ENCODE peak calls at places on chromosomes 13 and 19, in five cellular contexts. W is K562, L is A549, T is HepG2, Y is GM12878. H is an unnamed sample.
A peak's percentile ranks its signal among the peaks of the same experiment; 100 is the strongest.

GRCh38 chr13:112722433-112723250 is 32.8 kb downstream of the ATP11A start:
- DNase-seq in Y (no peak), L (peak; percentile 74), T (peak; percentile 78), W (peak; percentile 66), H (no peak)

GRCh38 chr13:27928353-27928804 is 8.6 kb downstream of the PDX1 start:
- DNase-seq in Y (no peak), W (no peak), L (no peak), T (no peak), H (no peak)

GRCh38 chr19:38650180-38650775 is 2.8 kb downstream of the ACTN4 start:
- DNase-seq in L (peak; percentile 53), Y (no peak), T (no peak), W (no peak), H (no peak)

GRCh38 chr19:1468274-1469199 is 10.5 kb downstream of the C19orf25 start:
- DNase-seq in L (peak; percentile 60), W (no peak), Y (no peak), T (no peak), H (no peak)

GRCh38 chr19:16185925-16186234 is 670 bp downstream of the FAM32A start:
- DNase-seq in W (no peak), Y (no peak), T (peak; percentile 39), L (no peak), H (peak; percentile 75)

GRCh38 chr13:20121154-20121515 is 39.7 kb downstream of the GJA3 start:
- DNase-seq in T (peak; percentile 30), Y (no peak), W (no peak), L (no peak), H (no peak)

GRCh38 chr19:47485210-47485609 is 1.2 kb upstream of the KPTN start:
- DNase-seq in L (no peak), W (no peak), Y (no peak), T (no peak), H (no peak)

GRCh38 chr13:36432106-36432544 is at the start of gene CCNA1:
- DNase-seq in W (peak; percentile 10), T (no peak), L (peak; percentile 10), Y (no peak), H (peak; percentile 83)

GRCh38 chr19:11377237-11377636 is 2.8 kb downstream of the SWSAP1 start:
- DNase-seq in W (peak; percentile 53), T (no peak), Y (no peak), L (peak; percentile 52), H (no peak)
- TF ChIP-seq REST in W (peak; percentile 51), T (no peak), Y (no peak), L (no peak), H (no peak)

GRCh38 chr19:49949735-49950589 is 11.0 kb downstream of the SIGLEC11 start:
- DNase-seq in Y (no peak), L (no peak), T (no peak), W (no peak), H (no peak)
- TF ChIP-seq RFX5 in Y (no peak), L (no peak), T (no peak), W (no peak), H (no peak)

DNA sequence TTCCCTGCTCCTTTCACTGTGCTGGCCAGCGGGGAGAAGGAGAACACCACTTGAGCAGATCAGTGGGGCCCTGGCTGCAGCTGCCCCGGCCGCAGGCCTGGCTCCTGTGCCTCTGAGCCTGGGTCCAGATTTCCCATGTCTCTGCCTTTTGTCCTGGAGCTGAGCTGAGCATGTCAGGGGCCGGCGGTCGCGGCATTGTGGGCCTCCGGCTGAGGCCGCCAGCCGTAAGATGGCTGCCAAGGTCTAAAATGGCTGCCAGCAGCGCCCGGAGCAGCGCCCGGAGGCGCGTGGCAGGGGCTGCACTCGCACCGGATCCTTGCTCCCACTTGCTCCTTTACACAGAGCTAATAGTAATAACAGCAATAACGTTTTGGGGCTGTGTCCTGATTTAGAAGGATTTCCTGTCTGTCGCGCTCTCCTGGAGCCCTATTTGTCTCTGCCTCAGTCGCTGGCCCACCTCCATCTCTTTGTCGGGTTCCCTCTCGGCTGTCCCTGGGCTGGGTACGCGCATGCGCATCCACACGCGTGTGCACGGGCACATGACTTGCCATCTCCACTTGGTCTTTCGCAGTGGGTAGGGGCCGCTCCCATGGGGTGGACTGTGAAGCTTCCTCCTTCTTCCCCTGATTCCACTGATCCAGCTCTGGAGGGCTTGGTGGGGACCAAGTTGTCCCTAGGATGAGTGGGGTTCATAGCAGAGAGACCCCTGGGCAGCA is 32.1 kb downstream of the LYL1 start:
- DNase-seq in Y (no peak), L (no peak), W (no peak), T (no peak), H (no peak)
- TF ChIP-seq REST in Y (no peak), L (no peak), W (no peak), T (no peak), H (no peak)

DNA sequence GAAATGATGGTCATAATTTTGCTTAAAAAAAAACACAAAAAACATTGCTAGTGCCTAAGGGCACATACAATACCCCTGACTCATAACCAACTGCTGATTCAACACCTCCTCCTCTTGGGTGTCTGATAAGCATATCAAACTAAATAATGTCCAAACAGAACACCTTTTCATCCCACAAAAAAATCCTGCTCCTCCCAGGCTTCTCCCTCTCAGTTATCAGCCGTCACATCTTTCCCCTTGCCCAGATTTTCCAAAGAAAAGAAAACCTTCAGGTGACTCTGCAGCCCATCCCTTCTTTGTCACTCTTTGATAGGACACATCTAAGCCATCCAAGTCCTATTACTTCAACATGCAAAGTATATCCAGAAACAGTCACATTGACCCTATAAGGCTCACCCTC is 46.9 kb downstream of the ABCC4 start:
- DNase-seq in T (no peak), W (no peak), L (peak; percentile 34), Y (no peak), H (no peak)
- TF ChIP-seq RFX5 in T (no peak), W (no peak), L (no peak), Y (no peak), H (no peak)

GRCh38 chr13:111597041-111598017 is 276.9 kb downstream of the TEX29 start:
- DNase-seq in L (no peak), Y (no peak), W (no peak), T (no peak), H (no peak)

GRCh38 chr13:111595791-111596190 is 275.3 kb downstream of the TEX29 start:
- DNase-seq in Y (no peak), L (no peak), T (no peak), W (no peak), H (no peak)

GRCh38 chr13:111599791-111600190 is 279.3 kb downstream of the TEX29 start:
- DNase-seq in L (no peak), Y (no peak), T (no peak), W (no peak), H (no peak)

GRCh38 chr13:111595276-111595675 is 274.8 kb downstream of the TEX29 start:
- DNase-seq in L (no peak), W (no peak), Y (no peak), T (no peak), H (no peak)

DNA sequence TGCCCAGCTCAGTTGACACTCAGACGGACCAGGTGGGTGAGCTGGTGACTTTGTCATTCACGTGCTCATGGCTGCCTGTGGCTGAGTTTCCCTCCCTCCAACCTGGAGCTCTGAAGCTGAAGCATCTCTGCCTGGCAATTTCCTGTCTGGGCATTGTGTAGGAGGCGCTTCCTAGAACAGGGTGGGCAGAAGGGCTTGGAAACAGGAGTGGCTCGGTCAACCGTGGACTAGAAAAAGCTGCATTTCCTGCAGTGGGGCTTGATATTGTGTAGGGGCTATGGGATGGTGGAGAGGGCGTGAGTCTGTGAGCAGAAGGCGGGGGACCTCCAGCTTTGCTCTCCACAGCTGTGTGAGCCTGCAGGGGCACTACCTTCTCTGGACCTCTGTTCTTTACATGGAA is 278.3 kb downstream of the TEX29 start:
- DNase-seq in Y (no peak), W (no peak), T (no peak), L (no peak), H (no peak)
- TF ChIP-seq REST in Y (no peak), W (no peak), T (no peak), L (no peak), H (no peak)

GRCh38 chr13:48412881-48413351 is at the start of gene LPAR6:
- DNase-seq in T (peak; percentile 95), W (no peak), Y (no peak), L (peak; percentile 68), H (no peak)
- TF ChIP-seq RFX5 in T (no peak), W (no peak), Y (no peak), L (no peak), H (no peak)

DNA sequence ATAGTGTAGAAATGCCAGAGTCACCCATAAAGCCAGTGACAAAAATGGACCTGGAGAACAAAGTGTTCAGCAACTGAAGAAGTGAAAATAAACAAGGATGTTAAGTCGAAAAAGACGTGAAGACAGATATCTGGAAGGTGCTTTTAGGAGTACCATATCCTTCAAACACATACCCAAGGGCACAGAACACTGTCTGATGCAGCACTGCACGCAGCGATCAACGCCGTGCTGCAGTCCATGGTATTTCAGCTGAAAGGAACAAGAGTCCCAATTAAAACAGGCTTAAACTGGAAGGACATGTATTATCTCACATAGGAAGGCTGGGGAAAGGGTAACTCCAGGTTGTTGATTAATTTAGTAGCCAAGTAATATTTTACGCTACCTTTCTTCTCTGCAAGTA is 108.2 kb downstream of the SGCG start:
- DNase-seq in T (no peak), W (no peak), Y (no peak), L (no peak), H (no peak)
- TF ChIP-seq REST in T (no peak), W (no peak), Y (no peak), L (no peak), H (no peak)